ENCODE peak calls at places on chromosomes 16 and 17, in five cellular contexts. K, H, W, Y and E are unnamed samples.

GRCh38 chr17:80109713-80110446 is 8.5 kb downstream of the GAA start:
- DNase-seq in W (no peak), K (peak; percentile 63), Y (no peak), H (no peak), E (no peak)

GRCh38 chr17:43917348-43918025 is 10.2 kb upstream of the MPP2 start:
- DNase-seq in H (peak; percentile 30), K (no peak), W (no peak), Y (peak; percentile 23), E (peak; percentile 50)

GRCh38 chr17:12438813-12439586 is 226.7 kb upstream of the MYOCD start:
- DNase-seq in W (peak; percentile 32), H (no peak), K (no peak), Y (no peak), E (no peak)

GRCh38 chr16:56950881-56951771 is 10.6 kb upstream of the CETP start:
- DNase-seq in W (peak; percentile 78), K (no peak), H (peak; percentile 70), Y (peak; percentile 56), E (peak; percentile 76)

GRCh38 chr16:88691924-88692560 is 5.7 kb upstream of the SNAI3 start:
- DNase-seq in W (no peak), K (no peak), Y (no peak), H (no peak), E (no peak)

GRCh38 chr17:49035470-49036269 is 38.5 kb downstream of the IGF2BP1 start:
- DNase-seq in Y (peak; percentile 46), W (peak; percentile 73), H (peak; percentile 50), K (peak; percentile 81), E (peak; percentile 65)

GRCh38 chr17:67289174-67289876 is 44.3 kb upstream of the HELZ start:
- DNase-seq in Y (peak; percentile 44), K (peak; percentile 92), H (peak; percentile 50), W (no peak), E (peak; percentile 45)

GRCh38 chr17:58334661-58335060 is 6.1 kb upstream of the TSPOAP1 start:
- DNase-seq in K (peak; percentile 39), H (no peak), W (no peak), Y (no peak), E (no peak)

GRCh38 chr17:18027280-18027679 is 11.7 kb downstream of the ATPAF2 start:
- DNase-seq in K (no peak), Y (no peak), H (no peak), W (no peak), E (no peak)

GRCh38 chr17:72005332-72006163 is 115.3 kb upstream of the SOX9 start:
- DNase-seq in W (no peak), Y (no peak), H (no peak), K (no peak), E (no peak)

GRCh38 chr16:77599793-77600415 is 122.4 kb upstream of the NUDT7 start:
- DNase-seq in W (peak; percentile 50), H (no peak), K (no peak), Y (peak; percentile 51), E (peak; percentile 4)

GRCh38 chr17:73532441-73532901 is 111.8 kb downstream of the SDK2 start:
- DNase-seq in K (no peak), H (no peak), Y (no peak), W (no peak), E (no peak)

GRCh38 chr17:81342700-81343070 is 47.6 kb upstream of the SLC38A10 start:
- DNase-seq in K (no peak), Y (peak; percentile 39), W (peak; percentile 62), H (no peak), E (no peak)

GRCh38 chr16:4200000-4200780 is 41.7 kb downstream of the SRL start:
- DNase-seq in W (peak; percentile 73), H (peak; percentile 81), K (peak; percentile 82), Y (peak; percentile 66), E (peak; percentile 81)

GRCh38 chr17:43360376-43360738 is 38.4 kb upstream of the ARL4D start:
- DNase-seq in H (peak; percentile 59), W (peak; percentile 68), K (no peak), Y (peak; percentile 94), E (peak; percentile 78)

GRCh38 chr17:34566201-34566600 is 13.2 kb upstream of the TMEM132E start:
- DNase-seq in K (no peak), W (no peak), H (no peak), Y (no peak), E (no peak)

GRCh38 chr17:13638855-13639458 is 37.2 kb upstream of the HS3ST3A1 start:
- DNase-seq in K (no peak), Y (peak; percentile 27), W (no peak), H (no peak), E (no peak)

GRCh38 chr17:37847811-37848331 is 76.3 kb upstream of the TBC1D3K start:
- DNase-seq in K (no peak), Y (no peak), W (no peak), H (no peak), E (no peak)

GRCh38 chr16:53249331-53249730 is 184.9 kb upstream of the RBL2 start:
- DNase-seq in K (no peak), H (no peak), W (no peak), Y (no peak), E (no peak)

GRCh38 chr17:44308865-44309264 is 464 bp downstream of the RUNDC3A start:
- DNase-seq in Y (no peak), H (no peak), W (no peak), K (peak; percentile 75), E (no peak)

GRCh38 chr17:62091804-62092203 is 26.7 kb upstream of the MED13 start:
- DNase-seq in W (no peak), K (no peak), Y (no peak), H (no peak), E (no peak)

GRCh38 chr16:64339052-64339770 is 782.7 kb downstream of the CDH11 start:
- DNase-seq in H (no peak), Y (no peak), W (no peak), K (no peak), E (peak; percentile 88)

GRCh38 chr16:23131841-23132576 is 17.2 kb downstream of the USP31 start:
- DNase-seq in W (no peak), H (no peak), K (no peak), Y (peak; percentile 82), E (no peak)

GRCh38 chr17:15738066-15738465 is 6.0 kb downstream of the TBC1D26 start:
- DNase-seq in Y (no peak), W (no peak), H (no peak), K (no peak), E (no peak)

GRCh38 chr16:55572439-55572838 is 6.0 kb downstream of the CAPNS2 start:
- DNase-seq in W (no peak), H (no peak), K (no peak), Y (peak; percentile 46), E (peak; percentile 69)

GRCh38 chr17:39404542-39405378 is 3.3 kb upstream of the FBXL20 start:
- DNase-seq in H (no peak), W (no peak), Y (peak; percentile 74), K (no peak), E (peak; percentile 87)

GRCh38 chr17:47649972-47650524 is 329 bp downstream of the KPNB1 start:
- DNase-seq in Y (no peak), W (no peak), H (peak; percentile 54), K (peak; percentile 89), E (no peak)

GRCh38 chr16:82011199-82011641 is at the start of gene SDR42E1:
- DNase-seq in W (peak; percentile 79), K (peak; percentile 83), Y (no peak), H (peak; percentile 80), E (no peak)

GRCh38 chr16:54178491-54178976 is 108.1 kb downstream of the IRX3 start:
- DNase-seq in W (peak; percentile 54), H (no peak), Y (peak; percentile 4), K (no peak), E (no peak)

GRCh38 chr17:40720904-40721303 is 17.4 kb upstream of the KRT24 start:
- DNase-seq in Y (no peak), W (no peak), K (no peak), H (no peak), E (no peak)

GRCh38 chr17:82601447-82602000 is 46.7 kb downstream of the WDR45B start:
- DNase-seq in H (no peak), K (no peak), Y (no peak), W (no peak), E (no peak)

GRCh38 chr17:63775420-63775819 is 1.4 kb downstream of the DDX42 start:
- DNase-seq in Y (peak; percentile 23), K (no peak), W (no peak), H (no peak), E (peak; percentile 15)

GRCh38 chr16:27270389-27270788 is 1.8 kb upstream of the NSMCE1 start:
- DNase-seq in Y (no peak), K (no peak), W (no peak), H (no peak), E (no peak)

GRCh38 chr17:64378890-64379354 is 11.7 kb downstream of the PECAM1 start:
- DNase-seq in K (peak; percentile 11), Y (no peak), W (no peak), H (peak; percentile 32), E (peak; percentile 24)

GRCh38 chr16:78292726-78293380 is 193.4 kb downstream of the WWOX start:
- DNase-seq in H (no peak), W (peak; percentile 58), Y (peak; percentile 63), K (peak; percentile 74), E (no peak)

GRCh38 chr16:50709061-50709695 is 15.8 kb downstream of the NOD2 start:
- DNase-seq in Y (no peak), K (no peak), H (no peak), W (no peak), E (no peak)

GRCh38 chr17:76154292-76154691 is 13.2 kb upstream of the FOXJ1 start:
- DNase-seq in H (no peak), W (no peak), K (no peak), Y (no peak), E (peak; percentile 9)

GRCh38 chr16:31472559-31473203 is 729 bp downstream of the TGFB1I1 start:
- DNase-seq in K (peak; percentile 97), H (peak; percentile 87), Y (peak; percentile 93), W (peak; percentile 75), E (peak; percentile 91)

GRCh38 chr16:24853830-24854229 is 8.1 kb downstream of the SLC5A11 start:
- DNase-seq in Y (peak; percentile 42), K (no peak), W (no peak), H (no peak), E (peak; percentile 59)
- H3K4me3 ChIP-seq in Y (no peak overlapping the region), K (no peak overlapping the region), W (no peak overlapping the region), H (no peak overlapping the region), E (no peak overlapping the region)

DNA sequence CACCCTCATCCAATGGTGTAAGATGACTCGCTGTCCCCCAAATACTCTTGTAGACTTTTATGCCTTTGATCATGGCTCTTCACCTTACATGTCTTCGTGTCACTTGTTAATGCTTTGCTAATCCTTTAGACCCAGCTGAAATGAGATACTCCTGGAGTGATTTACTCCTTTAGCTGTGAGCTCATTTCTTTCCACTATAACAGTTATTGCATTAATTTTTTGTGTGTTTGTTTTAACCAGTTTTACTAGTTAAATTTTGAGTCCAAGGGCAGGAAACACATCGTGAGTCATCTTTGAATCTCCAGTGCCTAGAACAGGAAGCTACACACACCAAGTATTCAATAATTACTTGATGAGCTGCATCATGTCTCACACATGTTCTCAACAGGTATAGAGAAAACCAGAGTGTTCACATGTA is 6.5 kb upstream of the CTCF start:
- DNase-seq in H (no peak), Y (peak; percentile 66), W (no peak), K (no peak), E (peak; percentile 64)
- TF ChIP-seq CTCF in H (no peak), Y (no peak), W (no peak), K (no peak), E (no peak)

GRCh38 chr17:2954898-2955445 is 108.4 kb downstream of the OR1D5 start:
- DNase-seq in H (peak; percentile 32), Y (peak; percentile 89), K (no peak), W (no peak), E (peak; percentile 91)
- H3K4me3 ChIP-seq in H (no peak overlapping the region), Y (no peak overlapping the region), K (no peak overlapping the region), W (no peak overlapping the region), E (no peak overlapping the region)

GRCh38 chr17:52298881-52299280 is 140.4 kb upstream of the CA10 start:
- DNase-seq in K (no peak), Y (no peak), W (no peak), H (no peak), E (no peak)

GRCh38 chr17:52297230-52298010 is 138.9 kb upstream of the CA10 start:
- DNase-seq in W (no peak), Y (no peak), K (no peak), H (no peak), E (no peak)
- TF ChIP-seq CTCF in W (peak; percentile 48), Y (no peak), K (no peak), H (peak; percentile 35), E (no peak)